ENCODE peak calls at places on chromosomes 4 and X, in eight cellular contexts. G is left lung, Q is body of pancreas, F is ovary, H is IMR-90, O is left ventricle myocardium inferior, U is SJSA1, N is heart left ventricle. A is an unnamed sample.

GRCh38 chrX:8288590-8288989 is 117.5 kb upstream of the VCX2 start:
- DNase-seq in G (no peak), F (no peak), H (no peak), U (no peak), Q (no peak), O (no peak), N (no peak), A (no peak)

GRCh38 chrX:1598876-1599790 is 7.7 kb downstream of the AKAP17A start:
- DNase-seq in F (no peak), G (no peak), U (no peak), Q (no peak), N (no peak), O (no peak), H (no peak), A (no peak)

GRCh38 chr4:80138556-80139538 is 58.5 kb upstream of the PRDM8 start:
- DNase-seq in U (no peak), N (no peak), F (no peak), Q (no peak), O (no peak), G (no peak), H (peak; percentile 82), A (no peak)

GRCh38 chr4:150310159-150310895 is 232.1 kb downstream of the DCLK2 start:
- DNase-seq in U (peak; percentile 33), H (peak; percentile 68), N (no peak), Q (no peak), G (no peak), O (no peak), F (no peak), A (no peak)

GRCh38 chr4:6044276-6044675 is 26.0 kb upstream of the C4orf50 start:
- DNase-seq in G (no peak), F (no peak), Q (no peak), H (no peak), N (no peak), U (no peak), O (no peak), A (no peak)

GRCh38 chrX:20267924-20268701 is 1.4 kb upstream of the RPS6KA3 start:
- DNase-seq in U (no peak), G (peak; percentile 62), Q (peak; percentile 60), F (peak; percentile 61), N (peak; percentile 39), H (no peak), O (peak; percentile 58), A (no peak)

GRCh38 chr4:139973611-139974010 is 180.4 kb downstream of the MAML3 start:
- DNase-seq in U (no peak), N (no peak), O (no peak), H (no peak), G (no peak), Q (no peak), F (no peak), A (no peak)

GRCh38 chrX:154374361-154375155 is at the start of gene FLNA:
- DNase-seq in F (peak; percentile 71), Q (peak; percentile 54), H (no peak), N (no peak), O (peak; percentile 48), G (no peak), U (peak; percentile 4), A (no peak)

GRCh38 chr4:53618321-53618720 is 27.0 kb upstream of the LNX1 start:
- DNase-seq in H (no peak), O (no peak), U (no peak), N (no peak), G (no peak), F (no peak), Q (no peak), A (no peak)

GRCh38 chr4:150004481-150004880 is 73.8 kb upstream of the DCLK2 start:
- DNase-seq in U (peak; percentile 51), Q (no peak), N (no peak), F (no peak), G (no peak), H (peak; percentile 58), O (no peak), A (no peak)

GRCh38 chr4:90357117-90357710 is 230.0 kb downstream of the CCSER1 start:
- DNase-seq in F (no peak), Q (no peak), G (no peak), H (peak; percentile 77), N (no peak), U (peak; percentile 15), O (no peak), A (peak; percentile 74)

GRCh38 chrX:146264763-146265375 is 447.2 kb downstream of the SLITRK2 start:
- DNase-seq in G (no peak), Q (no peak), F (no peak), H (no peak), U (no peak), N (no peak), O (no peak), A (no peak)

GRCh38 chr4:165874072-165874798 is 1.2 kb downstream of the TLL1 start:
- DNase-seq in H (no peak), N (no peak), F (no peak), U (no peak), Q (peak; percentile 14), O (peak; percentile 12), G (no peak), A (no peak)

GRCh38 chr4:56570041-56570440 is 64.5 kb downstream of the ARL9 start:
- DNase-seq in O (no peak), F (no peak), H (peak; percentile 47), Q (no peak), N (no peak), G (no peak), U (peak; percentile 15), A (no peak)

GRCh38 chr4:168854216-168854921 is 155.7 kb downstream of the CBR4 start:
- DNase-seq in H (no peak), U (no peak), O (peak; percentile 32), Q (no peak), F (no peak), N (peak; percentile 21), G (no peak), A (no peak)

GRCh38 chr4:72218953-72219352 is 187.2 kb downstream of the NPFFR2 start:
- DNase-seq in G (no peak), F (no peak), H (no peak), N (no peak), Q (no peak), O (no peak), U (no peak), A (no peak)

GRCh38 chr4:94127707-94128328 is 79.8 kb upstream of the SMARCAD1 start:
- DNase-seq in H (peak; percentile 29), G (no peak), F (no peak), Q (no peak), U (no peak), O (no peak), N (no peak), A (peak; percentile 50)

GRCh38 chr4:143616771-143617170 is 83.7 kb downstream of the FREM3 start:
- DNase-seq in F (no peak), Q (no peak), N (no peak), U (peak; percentile 36), O (no peak), G (no peak), H (no peak), A (no peak)

GRCh38 chrX:38236901-38237615 is 16.4 kb upstream of the SRPX start:
- DNase-seq in O (no peak), N (no peak), F (no peak), H (no peak), Q (no peak), U (no peak), G (no peak), A (no peak)

GRCh38 chr4:58413849-58414248 is 1303.7 kb upstream of the IGFBP7 start:
- DNase-seq in U (no peak), N (no peak), G (no peak), H (no peak), Q (no peak), F (no peak), O (no peak), A (no peak)

GRCh38 chr4:55173580-55173979 is 48.2 kb upstream of the KDR start:
- DNase-seq in H (peak; percentile 78), O (no peak), N (no peak), G (no peak), F (no peak), Q (no peak), U (peak; percentile 33), A (no peak)

GRCh38 chrX:153832732-153833131 is 2.4 kb upstream of the PDZD4 start:
- DNase-seq in O (no peak), N (no peak), H (no peak), G (no peak), F (no peak), Q (no peak), U (no peak), A (no peak)

DNA sequence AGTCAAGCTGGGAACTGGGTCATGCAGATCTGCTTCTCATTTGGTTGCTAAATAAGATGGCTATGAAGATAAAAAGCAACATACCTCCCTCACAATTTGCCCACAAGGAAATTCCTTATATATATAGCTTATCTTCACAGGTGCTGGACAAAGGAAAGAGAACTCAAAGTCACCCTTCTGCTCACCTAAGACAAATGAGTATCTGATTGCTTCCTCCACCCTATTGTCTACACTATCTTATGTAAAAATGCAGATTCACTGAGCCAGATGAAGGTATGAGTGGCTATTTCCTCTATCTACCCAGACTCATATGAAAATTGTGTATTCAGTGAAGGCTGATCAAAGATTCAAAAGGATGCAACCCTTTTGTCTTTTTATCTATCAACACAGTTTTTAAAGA is 50.8 kb downstream of the CHM start:
- DNase-seq in G (no peak), O (no peak), N (no peak), Q (no peak), H (no peak), F (no peak), U (no peak), A (no peak)
- H3K27me3 ChIP-seq in G (no peaks in the 10 kb centered on the region), O (no peaks in the 10 kb centered on the region), N (no peaks in the 10 kb centered on the region), Q (no peaks in the 10 kb centered on the region), H (no peaks in the 10 kb centered on the region), F (no peaks in the 10 kb centered on the region), U (no peaks in the 10 kb centered on the region), A (no peaks in the 10 kb centered on the region)

DNA sequence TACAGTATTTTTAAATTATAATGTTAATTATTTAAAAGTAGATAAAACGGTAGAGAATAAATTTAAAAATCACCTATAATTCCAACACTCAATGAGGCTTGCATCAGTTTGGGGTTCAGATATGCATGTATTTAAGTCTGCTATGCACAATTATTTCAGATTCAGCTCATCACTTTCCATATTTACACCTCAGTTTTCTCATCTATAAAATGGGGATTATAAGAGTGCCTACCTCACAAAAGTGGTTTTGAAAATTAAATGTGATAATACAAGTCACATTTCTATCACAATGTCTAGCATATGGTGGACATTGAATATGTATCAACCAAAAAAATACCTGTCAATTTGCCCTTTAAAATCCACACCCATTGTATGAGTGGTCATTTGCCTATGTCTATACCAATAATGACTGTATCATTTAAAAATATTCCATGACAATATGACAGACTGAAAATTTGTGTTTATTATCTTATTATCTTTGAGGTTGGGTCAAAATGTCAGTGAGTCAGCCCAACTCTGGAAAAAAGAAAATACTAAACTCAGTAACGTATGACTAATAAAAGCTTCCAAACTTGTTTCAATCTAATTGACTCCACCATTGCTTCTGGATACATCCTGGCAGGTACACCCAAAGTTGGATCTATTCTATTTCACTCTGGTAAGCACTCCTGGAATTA is 20.8 kb downstream of the OR13H1 start:
- DNase-seq in H (no peak), G (no peak), N (no peak), U (no peak), O (no peak), Q (no peak), F (no peak), A (no peak)
- H3K27me3 ChIP-seq in H (no peaks in the 10 kb centered on the region), G (no peaks in the 10 kb centered on the region), N (no peaks in the 10 kb centered on the region), U (no peaks in the 10 kb centered on the region), O (no peaks in the 10 kb centered on the region), Q (no peaks in the 10 kb centered on the region), F (no peaks in the 10 kb centered on the region), A (no peaks in the 10 kb centered on the region)

GRCh38 chrX:69263421-69263820 is 98.2 kb upstream of the PJA1 start:
- DNase-seq in O (no peak), G (no peak), H (no peak), F (no peak), N (no peak), Q (no peak), U (no peak), A (no peak)
- H3K27me3 ChIP-seq in O (no peaks in the 10 kb centered on the region), G (peaks cover 15% of the 10 kb centered on the region), H (peaks cover 57% of the 10 kb centered on the region), F (no peaks in the 10 kb centered on the region), N (no peaks in the 10 kb centered on the region), Q (no peaks in the 10 kb centered on the region), U (no peaks in the 10 kb centered on the region), A (no peaks in the 10 kb centered on the region)

GRCh38 chrX:133537142-133537541 is 121.9 kb upstream of the GPC4 start:
- DNase-seq in O (no peak), Q (no peak), H (no peak), N (no peak), G (no peak), U (no peak), F (no peak), A (no peak)
- H3K27me3 ChIP-seq in O (no peaks in the 10 kb centered on the region), Q (no peaks in the 10 kb centered on the region), H (peaks cover 1% of the 10 kb centered on the region), N (no peaks in the 10 kb centered on the region), G (no peaks in the 10 kb centered on the region), U (no peaks in the 10 kb centered on the region), F (no peaks in the 10 kb centered on the region), A (no peaks in the 10 kb centered on the region)